ENCODE peak calls at places on chromosomes 13 and 19, in ten cellular contexts. One of them, this sample, is unnamed.

GRCh38 chr13:99354371-99354951 is 47.3 kb upstream of the GPR183 start:
- DNase-seq in endothelial cell: no peak
- DNase-seq in astrocyte of the cerebellum: no peak
- DNase-seq in activated B cell treated with CpG ODN at 0.5 μM for 24 hours: no peak
- DNase-seq in B cell: peak
- DNase-seq in dorsolateral prefrontal cortex: no peak
- DNase-seq in fibroblast of pulmonary artery: no peak
- DNase-seq in Peyer's patch: peak
- DNase-seq in epithelial cell of esophagus: peak
- DNase-seq in breast epithelium: peak
- DNase-seq in this sample: no peak

GRCh38 chr19:43446746-43447489 is 18.5 kb downstream of the LYPD3 start:
- DNase-seq in breast epithelium: peak
- DNase-seq in fibroblast of pulmonary artery: peak
- DNase-seq in endothelial cell: peak
- DNase-seq in activated B cell treated with CpG ODN at 0.5 μM for 24 hours: peak
- DNase-seq in epithelial cell of esophagus: peak
- DNase-seq in dorsolateral prefrontal cortex: peak
- DNase-seq in astrocyte of the cerebellum: peak
- DNase-seq in B cell: peak
- DNase-seq in Peyer's patch: peak
- DNase-seq in this sample: peak

GRCh38 chr13:32639502-32640105 is 53.4 kb downstream of the PDS5B start:
- DNase-seq in epithelial cell of esophagus: peak
- DNase-seq in Peyer's patch: peak
- DNase-seq in fibroblast of pulmonary artery: peak
- DNase-seq in breast epithelium: peak
- DNase-seq in astrocyte of the cerebellum: peak
- DNase-seq in B cell: peak
- DNase-seq in activated B cell treated with CpG ODN at 0.5 μM for 24 hours: no peak
- DNase-seq in endothelial cell: peak
- DNase-seq in dorsolateral prefrontal cortex: peak
- DNase-seq in this sample: peak

GRCh38 chr13:47036291-47037008 is 139.6 kb upstream of the HTR2A start:
- DNase-seq in epithelial cell of esophagus: no peak
- DNase-seq in dorsolateral prefrontal cortex: no peak
- DNase-seq in B cell: peak
- DNase-seq in breast epithelium: no peak
- DNase-seq in Peyer's patch: no peak
- DNase-seq in fibroblast of pulmonary artery: no peak
- DNase-seq in astrocyte of the cerebellum: no peak
- DNase-seq in endothelial cell: no peak
- DNase-seq in activated B cell treated with CpG ODN at 0.5 μM for 24 hours: no peak
- DNase-seq in this sample: peak

GRCh38 chr13:98974053-98974452 is 3.8 kb downstream of the DOCK9 start:
- DNase-seq in Peyer's patch: no peak
- DNase-seq in activated B cell treated with CpG ODN at 0.5 μM for 24 hours: no peak
- DNase-seq in epithelial cell of esophagus: no peak
- DNase-seq in dorsolateral prefrontal cortex: no peak
- DNase-seq in fibroblast of pulmonary artery: no peak
- DNase-seq in endothelial cell: no peak
- DNase-seq in breast epithelium: no peak
- DNase-seq in B cell: peak
- DNase-seq in astrocyte of the cerebellum: no peak
- DNase-seq in this sample: no peak

GRCh38 chr19:27652281-27652680 is 1560.7 kb downstream of the UQCRFS1 start:
- DNase-seq in B cell: no peak
- DNase-seq in activated B cell treated with CpG ODN at 0.5 μM for 24 hours: no peak
- DNase-seq in Peyer's patch: no peak
- DNase-seq in epithelial cell of esophagus: no peak
- DNase-seq in fibroblast of pulmonary artery: no peak
- DNase-seq in breast epithelium: no peak
- DNase-seq in dorsolateral prefrontal cortex: no peak
- DNase-seq in astrocyte of the cerebellum: no peak
- DNase-seq in endothelial cell: no peak
- DNase-seq in this sample: no peak

GRCh38 chr13:105144936-105145335 is 1390.5 kb downstream of the EFNB2 start:
- DNase-seq in breast epithelium: no peak
- DNase-seq in activated B cell treated with CpG ODN at 0.5 μM for 24 hours: no peak
- DNase-seq in epithelial cell of esophagus: no peak
- DNase-seq in astrocyte of the cerebellum: no peak
- DNase-seq in endothelial cell: no peak
- DNase-seq in B cell: no peak
- DNase-seq in fibroblast of pulmonary artery: no peak
- DNase-seq in Peyer's patch: no peak
- DNase-seq in dorsolateral prefrontal cortex: peak
- DNase-seq in this sample: no peak

GRCh38 chr13:92384410-92384809 is 842.2 kb upstream of the GPC6 start:
- DNase-seq in breast epithelium: no peak
- DNase-seq in fibroblast of pulmonary artery: no peak
- DNase-seq in endothelial cell: no peak
- DNase-seq in epithelial cell of esophagus: no peak
- DNase-seq in activated B cell treated with CpG ODN at 0.5 μM for 24 hours: no peak
- DNase-seq in dorsolateral prefrontal cortex: no peak
- DNase-seq in astrocyte of the cerebellum: no peak
- DNase-seq in Peyer's patch: no peak
- DNase-seq in B cell: no peak
- DNase-seq in this sample: no peak

GRCh38 chr13:45473627-45474026 is 8.9 kb downstream of the COG3 start:
- DNase-seq in breast epithelium: no peak
- DNase-seq in endothelial cell: no peak
- DNase-seq in B cell: no peak
- DNase-seq in dorsolateral prefrontal cortex: no peak
- DNase-seq in activated B cell treated with CpG ODN at 0.5 μM for 24 hours: no peak
- DNase-seq in astrocyte of the cerebellum: no peak
- DNase-seq in epithelial cell of esophagus: no peak
- DNase-seq in Peyer's patch: no peak
- DNase-seq in fibroblast of pulmonary artery: no peak
- DNase-seq in this sample: peak

GRCh38 chr19:7597689-7598088 is 2.0 kb downstream of the CAMSAP3 start:
- DNase-seq in breast epithelium: no peak
- DNase-seq in fibroblast of pulmonary artery: no peak
- DNase-seq in endothelial cell: no peak
- DNase-seq in epithelial cell of esophagus: peak
- DNase-seq in Peyer's patch: no peak
- DNase-seq in astrocyte of the cerebellum: no peak
- DNase-seq in activated B cell treated with CpG ODN at 0.5 μM for 24 hours: no peak
- DNase-seq in dorsolateral prefrontal cortex: no peak
- DNase-seq in B cell: no peak
- DNase-seq in this sample: no peak

GRCh38 chr19:42246143-42246868 is 3.9 kb upstream of the GSK3A start:
- DNase-seq in fibroblast of pulmonary artery: peak
- DNase-seq in B cell: peak
- DNase-seq in endothelial cell: peak
- DNase-seq in activated B cell treated with CpG ODN at 0.5 μM for 24 hours: no peak
- DNase-seq in Peyer's patch: no peak
- DNase-seq in dorsolateral prefrontal cortex: peak
- DNase-seq in epithelial cell of esophagus: peak
- DNase-seq in astrocyte of the cerebellum: peak
- DNase-seq in breast epithelium: peak
- DNase-seq in this sample: no peak

GRCh38 chr13:30030141-30030750 is 179.8 kb upstream of the UBL3 start:
- DNase-seq in fibroblast of pulmonary artery: no peak
- DNase-seq in B cell: no peak
- DNase-seq in astrocyte of the cerebellum: no peak
- DNase-seq in activated B cell treated with CpG ODN at 0.5 μM for 24 hours: no peak
- DNase-seq in breast epithelium: no peak
- DNase-seq in epithelial cell of esophagus: no peak
- DNase-seq in endothelial cell: no peak
- DNase-seq in dorsolateral prefrontal cortex: no peak
- DNase-seq in Peyer's patch: no peak
- DNase-seq in this sample: no peak

GRCh38 chr19:40416918-40417713 is 3.9 kb upstream of the PRX start:
- DNase-seq in breast epithelium: peak
- DNase-seq in Peyer's patch: no peak
- DNase-seq in activated B cell treated with CpG ODN at 0.5 μM for 24 hours: no peak
- DNase-seq in fibroblast of pulmonary artery: peak
- DNase-seq in epithelial cell of esophagus: peak
- DNase-seq in endothelial cell: peak
- DNase-seq in astrocyte of the cerebellum: no peak
- DNase-seq in B cell: no peak
- DNase-seq in dorsolateral prefrontal cortex: no peak
- DNase-seq in this sample: peak

GRCh38 chr13:83716121-83716520 is 166.2 kb downstream of the SLITRK1 start:
- DNase-seq in breast epithelium: no peak
- DNase-seq in dorsolateral prefrontal cortex: no peak
- DNase-seq in astrocyte of the cerebellum: no peak
- DNase-seq in epithelial cell of esophagus: no peak
- DNase-seq in activated B cell treated with CpG ODN at 0.5 μM for 24 hours: no peak
- DNase-seq in endothelial cell: no peak
- DNase-seq in fibroblast of pulmonary artery: no peak
- DNase-seq in Peyer's patch: no peak
- DNase-seq in B cell: no peak
- DNase-seq in this sample: no peak

GRCh38 chr13:105442040-105442439 is 1093.4 kb downstream of the EFNB2 start:
- DNase-seq in dorsolateral prefrontal cortex: no peak
- DNase-seq in astrocyte of the cerebellum: no peak
- DNase-seq in breast epithelium: no peak
- DNase-seq in fibroblast of pulmonary artery: no peak
- DNase-seq in epithelial cell of esophagus: peak
- DNase-seq in Peyer's patch: no peak
- DNase-seq in endothelial cell: no peak
- DNase-seq in B cell: no peak
- DNase-seq in activated B cell treated with CpG ODN at 0.5 μM for 24 hours: no peak
- DNase-seq in this sample: no peak

GRCh38 chr13:22903925-22904324 is 276.9 kb upstream of the SGCG start:
- DNase-seq in activated B cell treated with CpG ODN at 0.5 μM for 24 hours: no peak
- DNase-seq in endothelial cell: no peak
- DNase-seq in B cell: no peak
- DNase-seq in astrocyte of the cerebellum: no peak
- DNase-seq in epithelial cell of esophagus: no peak
- DNase-seq in Peyer's patch: no peak
- DNase-seq in breast epithelium: no peak
- DNase-seq in dorsolateral prefrontal cortex: no peak
- DNase-seq in fibroblast of pulmonary artery: no peak
- DNase-seq in this sample: no peak

DNA sequence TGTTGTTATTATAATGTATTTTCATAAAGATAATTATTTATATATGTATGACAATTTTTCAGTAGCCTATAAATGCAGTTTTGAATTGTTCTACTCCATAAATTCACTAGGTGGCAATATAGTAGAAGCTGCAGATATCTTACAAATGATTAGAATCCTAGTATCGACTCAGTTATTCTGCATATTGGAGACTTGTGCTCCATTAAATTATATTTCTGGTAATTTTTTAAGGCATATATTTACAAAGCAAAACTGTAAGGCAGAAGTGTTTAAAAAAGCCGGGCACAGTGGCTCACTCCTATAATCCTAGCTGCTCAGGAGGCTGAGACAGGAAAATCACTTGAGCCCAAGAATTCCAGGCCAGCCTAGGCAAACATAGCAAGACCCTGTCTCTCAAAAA is 58.7 kb downstream of the DPY19L3 start:
- DNase-seq in dorsolateral prefrontal cortex: no peak
- DNase-seq in astrocyte of the cerebellum: no peak
- DNase-seq in breast epithelium: no peak
- DNase-seq in endothelial cell: no peak
- DNase-seq in B cell: no peak
- DNase-seq in Peyer's patch: no peak
- DNase-seq in activated B cell treated with CpG ODN at 0.5 μM for 24 hours: no peak
- DNase-seq in fibroblast of pulmonary artery: peak
- DNase-seq in epithelial cell of esophagus: peak
- DNase-seq in this sample: no peak
- TF ChIP-seq CTCF in dorsolateral prefrontal cortex: peak
- TF ChIP-seq CTCF in astrocyte of the cerebellum: peak
- TF ChIP-seq CTCF in breast epithelium: no peak
- TF ChIP-seq CTCF in endothelial cell: no peak
- TF ChIP-seq CTCF in B cell: peak
- TF ChIP-seq CTCF in Peyer's patch: no peak
- TF ChIP-seq CTCF in activated B cell treated with CpG ODN at 0.5 μM for 24 hours: no peak
- TF ChIP-seq CTCF in fibroblast of pulmonary artery: peak
- TF ChIP-seq CTCF in epithelial cell of esophagus: peak
- TF ChIP-seq CTCF in this sample: peak

GRCh38 chr19:13597625-13598024 is 91.3 kb upstream of the CACNA1A start:
- DNase-seq in fibroblast of pulmonary artery: peak
- DNase-seq in astrocyte of the cerebellum: peak
- DNase-seq in breast epithelium: peak
- DNase-seq in dorsolateral prefrontal cortex: peak
- DNase-seq in B cell: peak
- DNase-seq in endothelial cell: peak
- DNase-seq in Peyer's patch: peak
- DNase-seq in epithelial cell of esophagus: peak
- DNase-seq in activated B cell treated with CpG ODN at 0.5 μM for 24 hours: no peak
- DNase-seq in this sample: peak
- TF ChIP-seq CTCF in fibroblast of pulmonary artery: peak
- TF ChIP-seq CTCF in astrocyte of the cerebellum: peak
- TF ChIP-seq CTCF in breast epithelium: no peak
- TF ChIP-seq CTCF in dorsolateral prefrontal cortex: peak
- TF ChIP-seq CTCF in B cell: peak
- TF ChIP-seq CTCF in endothelial cell: peak
- TF ChIP-seq CTCF in Peyer's patch: no peak
- TF ChIP-seq CTCF in epithelial cell of esophagus: peak
- TF ChIP-seq CTCF in activated B cell treated with CpG ODN at 0.5 μM for 24 hours: no peak
- TF ChIP-seq CTCF in this sample: peak

GRCh38 chr13:36847541-36848045 is 28.6 kb downstream of the RFXAP start:
- DNase-seq in Peyer's patch: no peak
- DNase-seq in epithelial cell of esophagus: no peak
- DNase-seq in endothelial cell: no peak
- DNase-seq in fibroblast of pulmonary artery: no peak
- DNase-seq in dorsolateral prefrontal cortex: no peak
- DNase-seq in breast epithelium: no peak
- DNase-seq in astrocyte of the cerebellum: no peak
- DNase-seq in B cell: no peak
- DNase-seq in activated B cell treated with CpG ODN at 0.5 μM for 24 hours: no peak
- DNase-seq in this sample: no peak

GRCh38 chr13:36848228-36848982 is 29.4 kb downstream of the RFXAP start:
- DNase-seq in astrocyte of the cerebellum: no peak
- DNase-seq in breast epithelium: no peak
- DNase-seq in activated B cell treated with CpG ODN at 0.5 μM for 24 hours: no peak
- DNase-seq in Peyer's patch: no peak
- DNase-seq in epithelial cell of esophagus: peak
- DNase-seq in dorsolateral prefrontal cortex: no peak
- DNase-seq in fibroblast of pulmonary artery: peak
- DNase-seq in B cell: no peak
- DNase-seq in endothelial cell: no peak
- DNase-seq in this sample: peak

GRCh38 chr13:36850790-36851438 is 31.9 kb downstream of the RFXAP start:
- DNase-seq in epithelial cell of esophagus: peak
- DNase-seq in Peyer's patch: no peak
- DNase-seq in astrocyte of the cerebellum: no peak
- DNase-seq in endothelial cell: peak
- DNase-seq in dorsolateral prefrontal cortex: no peak
- DNase-seq in activated B cell treated with CpG ODN at 0.5 μM for 24 hours: no peak
- DNase-seq in fibroblast of pulmonary artery: peak
- DNase-seq in B cell: no peak
- DNase-seq in breast epithelium: no peak
- DNase-seq in this sample: no peak
- TF ChIP-seq CTCF in epithelial cell of esophagus: peak
- TF ChIP-seq CTCF in Peyer's patch: no peak
- TF ChIP-seq CTCF in astrocyte of the cerebellum: peak
- TF ChIP-seq CTCF in endothelial cell: peak
- TF ChIP-seq CTCF in dorsolateral prefrontal cortex: peak
- TF ChIP-seq CTCF in activated B cell treated with CpG ODN at 0.5 μM for 24 hours: no peak
- TF ChIP-seq CTCF in fibroblast of pulmonary artery: peak
- TF ChIP-seq CTCF in B cell: no peak
- TF ChIP-seq CTCF in breast epithelium: no peak
- TF ChIP-seq CTCF in this sample: peak

GRCh38 chr19:11887618-11888531 is at the start of gene ZNF69:
- DNase-seq in breast epithelium: peak
- DNase-seq in dorsolateral prefrontal cortex: peak
- DNase-seq in fibroblast of pulmonary artery: peak
- DNase-seq in B cell: peak
- DNase-seq in Peyer's patch: peak
- DNase-seq in epithelial cell of esophagus: peak
- DNase-seq in astrocyte of the cerebellum: peak
- DNase-seq in activated B cell treated with CpG ODN at 0.5 μM for 24 hours: peak
- DNase-seq in endothelial cell: no peak
- DNase-seq in this sample: peak
- TF ChIP-seq CTCF in breast epithelium: no peak
- TF ChIP-seq CTCF in dorsolateral prefrontal cortex: peak
- TF ChIP-seq CTCF in fibroblast of pulmonary artery: peak
- TF ChIP-seq CTCF in B cell: no peak
- TF ChIP-seq CTCF in Peyer's patch: no peak
- TF ChIP-seq CTCF in epithelial cell of esophagus: no peak
- TF ChIP-seq CTCF in astrocyte of the cerebellum: peak
- TF ChIP-seq CTCF in activated B cell treated with CpG ODN at 0.5 μM for 24 hours: no peak
- TF ChIP-seq CTCF in endothelial cell: no peak
- TF ChIP-seq CTCF in this sample: peak